ENCODE peak calls at places on chromosomes 2 and 18, in seven cellular contexts. F, B, O, P, N, I and J are unnamed samples.

GRCh38 chr2:240584486-240585031 is 2.0 kb upstream of the CAPN10 start:
- DNase-seq in O (peak; percentile 19), I (no peak), N (no peak), P (peak; percentile 9), F (peak; percentile 69), B (no peak), J (no peak)

GRCh38 chr2:112242384-112242783 is 12.5 kb downstream of the ZC3H8 start:
- DNase-seq in F (no peak), I (no peak), P (no peak), B (no peak), N (no peak), O (no peak), J (no peak)

GRCh38 chr2:133458280-133458679 is 110.0 kb downstream of the NCKAP5 start:
- DNase-seq in B (no peak), N (no peak), P (no peak), I (no peak), O (peak; percentile 4), F (no peak), J (no peak)

GRCh38 chr2:106342801-106343200 is 125.4 kb downstream of the RGPD3 start:
- DNase-seq in N (no peak), I (no peak), F (no peak), B (no peak), P (no peak), O (no peak), J (no peak)

GRCh38 chr2:107529146-107529545 is 297.5 kb upstream of the RGPD4 start:
- DNase-seq in F (no peak), O (peak; percentile 7), N (no peak), B (peak; percentile 61), P (no peak), I (no peak), J (no peak)

GRCh38 chr2:209380278-209380677 is 43.6 kb upstream of the MAP2 start:
- DNase-seq in B (no peak), O (no peak), P (no peak), I (no peak), F (no peak), N (no peak), J (no peak)

GRCh38 chr2:128320609-128321420 is 2.1 kb upstream of the HS6ST1 start:
- DNase-seq in F (no peak), N (no peak), B (no peak), P (no peak), O (no peak), I (no peak), J (no peak)

GRCh38 chr2:163187995-163188655 is 349.6 kb upstream of the KCNH7 start:
- DNase-seq in I (no peak), P (no peak), O (no peak), B (no peak), N (no peak), F (no peak), J (no peak)

GRCh38 chr2:228838819-228839218 is 432.3 kb downstream of the PID1 start:
- DNase-seq in N (no peak), B (no peak), P (no peak), I (no peak), O (no peak), F (no peak), J (no peak)

GRCh38 chr18:47254341-47254939 is 3.0 kb upstream of the SKOR2 start:
- DNase-seq in O (peak; percentile 54), N (no peak), B (peak; percentile 71), I (no peak), P (peak; percentile 18), F (no peak), J (no peak)

GRCh38 chr2:3204031-3204430 is 173.6 kb downstream of the EIPR1 start:
- DNase-seq in P (no peak), O (no peak), B (peak; percentile 33), I (no peak), F (no peak), N (no peak), J (no peak)

GRCh38 chr2:30522421-30522820 is 75.4 kb downstream of the LCLAT1 start:
- DNase-seq in B (no peak), N (no peak), I (no peak), O (no peak), F (no peak), P (no peak), J (no peak)

GRCh38 chr2:199751480-199751879 is 99.5 kb downstream of the FTCDNL1 start:
- DNase-seq in O (no peak), B (peak; percentile 5), P (no peak), F (no peak), N (no peak), I (no peak), J (no peak)

GRCh38 chr2:88831792-88832248 is 140.3 kb downstream of the RPIA start:
- DNase-seq in N (no peak), P (peak; percentile 58), F (peak; percentile 64), O (peak; percentile 33), B (peak; percentile 83), I (no peak), J (no peak)

GRCh38 chr2:101297383-101297782 is 11.1 kb downstream of the RNF149 start:
- DNase-seq in F (no peak), B (no peak), N (no peak), I (no peak), O (no peak), P (no peak), J (no peak)
- H3K4me1 ChIP-seq in F (peaks cover 60% of the 10 kb centered on the region), B (peaks cover 10% of the 10 kb centered on the region), N (peaks cover 29% of the 10 kb centered on the region), I (peaks cover 56% of the 10 kb centered on the region), O (peaks cover 31% of the 10 kb centered on the region), P (peaks cover 84% of the 10 kb centered on the region), J (no peaks in the 10 kb centered on the region)

GRCh38 chr18:3265564-3266033 is 3.7 kb downstream of the MYL12B start:
- DNase-seq in N (no peak), I (no peak), B (no peak), F (no peak), P (no peak), O (peak; percentile 67), J (no peak)
- H3K4me3 ChIP-seq in N (no peak overlapping the region), I (no peak overlapping the region), B (no peak overlapping the region), F (peak overlapping the region; percentile 91), P (peak overlapping the region; percentile 95), O (peak overlapping the region; percentile 99), J (no peak overlapping the region)

DNA sequence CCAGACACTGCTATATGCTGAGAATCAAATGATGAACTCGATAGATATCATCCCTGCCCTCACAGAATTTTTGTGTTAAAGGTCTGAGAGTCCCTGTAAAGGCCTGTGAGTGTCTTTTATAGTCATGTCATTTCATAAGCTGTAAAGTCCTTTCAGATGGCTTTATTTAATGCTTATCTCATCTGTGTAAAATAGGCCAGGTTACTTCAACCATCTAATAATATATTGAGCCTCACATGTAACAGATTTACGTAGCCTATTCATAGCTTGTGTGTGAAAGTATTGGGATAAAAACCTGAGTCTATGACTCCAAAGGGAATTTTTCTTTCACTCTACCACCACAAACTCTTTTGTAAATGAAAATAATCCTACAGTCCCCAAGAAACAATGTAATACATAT is 672.0 kb upstream of the SYT4 start:
- DNase-seq in O (no peak), F (no peak), I (no peak), P (no peak), B (no peak), N (no peak), J (no peak)
- H3K27ac ChIP-seq in O (no peak overlapping the region), F (peak overlapping the region; percentile 61), I (no peak overlapping the region), P (no peak overlapping the region), B (no peak overlapping the region), N (no peak overlapping the region), J (no peak overlapping the region)

GRCh38 chr2:54606393-54606973 is 117.0 kb upstream of the EML6 start:
- DNase-seq in O (peak; percentile 63), N (no peak), I (no peak), B (no peak), P (peak; percentile 49), F (no peak), J (no peak)
- H3K4me1 ChIP-seq in O (peaks cover 33% of the 10 kb centered on the region), N (peaks cover 33% of the 10 kb centered on the region), I (peaks cover 77% of the 10 kb centered on the region), B (peaks cover 31% of the 10 kb centered on the region), P (peaks cover 56% of the 10 kb centered on the region), F (peaks cover 49% of the 10 kb centered on the region), J (peaks cover 8% of the 10 kb centered on the region)

GRCh38 chr2:42141687-42142475 is 27.3 kb upstream of the EML4 start:
- DNase-seq in I (no peak), F (no peak), O (peak; percentile 83), P (peak; percentile 52), B (peak; percentile 80), N (no peak), J (no peak)
- H3K4me3 ChIP-seq in I (no peak overlapping the region), F (peak overlapping the region; percentile 44), O (peak overlapping the region; percentile 66), P (peak overlapping the region; percentile 44), B (no peak overlapping the region), N (peak overlapping the region; percentile 8), J (peak overlapping the region; percentile 15)

GRCh38 chr18:23302852-23303527 is 150.1 kb upstream of the RIOK3 start:
- DNase-seq in N (no peak), I (no peak), P (no peak), F (no peak), O (peak; percentile 89), B (no peak), J (no peak)
- H3K27ac ChIP-seq in N (peak overlapping the region; percentile 32), I (no peak overlapping the region), P (no peak overlapping the region), F (no peak overlapping the region), O (peak overlapping the region; percentile 94), B (no peak overlapping the region), J (peak overlapping the region; percentile 62)

DNA sequence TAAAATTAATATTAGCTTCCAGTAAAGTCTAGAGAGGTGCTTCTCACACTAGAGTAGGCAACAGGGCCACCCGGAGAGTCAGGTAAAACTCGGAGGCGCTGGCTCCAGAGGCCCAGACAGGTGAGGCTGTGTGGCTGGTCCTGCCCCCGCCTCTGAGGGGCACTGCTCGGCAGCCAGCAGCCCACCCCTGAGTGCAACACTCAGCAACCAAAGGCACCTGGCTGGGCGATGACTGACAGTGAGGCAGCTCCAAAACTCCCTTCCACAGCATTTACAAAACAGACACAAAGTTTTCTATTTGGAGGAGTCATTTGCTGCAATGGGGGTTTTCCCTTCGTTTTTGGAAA is 138.8 kb upstream of the ID2 start:
- DNase-seq in P (no peak), F (no peak), I (no peak), B (no peak), N (no peak), O (no peak), J (no peak)
- H3K4me1 ChIP-seq in P (peaks cover 52% of the 10 kb centered on the region), F (no peaks in the 10 kb centered on the region), I (peaks cover 32% of the 10 kb centered on the region), B (peaks cover 20% of the 10 kb centered on the region), N (peaks cover 42% of the 10 kb centered on the region), O (peaks cover 24% of the 10 kb centered on the region), J (peaks cover 10% of the 10 kb centered on the region)

DNA sequence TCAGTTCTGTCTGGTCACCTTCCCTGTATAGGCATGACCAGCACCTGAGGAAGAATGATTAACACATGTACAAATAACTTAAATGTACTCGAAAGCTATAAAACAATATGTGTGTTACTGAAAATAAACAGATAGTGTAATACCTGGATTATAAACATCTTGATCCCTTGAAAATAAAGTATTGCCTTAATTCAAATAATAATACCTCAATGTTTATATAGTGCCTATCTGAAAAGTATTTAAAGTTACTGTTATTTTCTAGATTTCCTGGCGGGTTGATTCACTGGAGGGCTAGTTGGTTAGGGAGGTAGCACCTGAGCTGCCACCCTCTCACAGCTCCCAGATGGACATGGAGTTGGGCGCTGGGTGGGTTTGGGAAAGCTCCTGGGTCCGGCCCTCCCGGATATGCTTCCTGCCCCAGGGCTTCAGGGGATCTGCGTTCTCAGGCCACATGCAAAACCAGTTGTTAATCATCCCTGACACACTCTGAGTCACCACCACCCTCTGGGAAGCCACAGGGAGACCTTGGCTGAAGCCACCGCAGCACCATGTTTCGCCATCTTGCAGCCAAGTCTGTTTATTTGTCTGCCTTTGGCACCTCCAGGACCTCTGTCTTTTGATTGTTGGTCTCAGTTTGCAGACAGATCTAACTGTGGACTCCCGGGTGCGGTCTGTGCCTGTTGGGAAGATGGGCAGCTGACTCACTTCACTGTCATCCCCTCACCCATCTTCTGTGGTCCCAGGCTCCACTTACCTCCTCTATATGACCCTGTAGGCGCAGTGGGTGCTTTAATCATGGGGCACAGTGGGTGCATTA is 35.3 kb downstream of the RAB31 start:
- DNase-seq in I (no peak), B (no peak), O (peak; percentile 96), F (peak; percentile 50), N (no peak), P (no peak), J (no peak)
- H3K4me3 ChIP-seq in I (no peak overlapping the region), B (no peak overlapping the region), O (no peak overlapping the region), F (no peak overlapping the region), N (no peak overlapping the region), P (no peak overlapping the region), J (no peak overlapping the region)